ENCODE peak calls at places on chromosomes 4 and X, in four cellular contexts. T, U, K and X are unnamed samples.

GRCh38 chrX:53714580-53715335 is 28.2 kb upstream of the HUWE1 start:
- DNase-seq in T (no peak), K (peak), U (no peak), X (no peak)

GRCh38 chr4:61572160-61572559 is 372.0 kb downstream of the ADGRL3 start:
- DNase-seq in U (no peak), K (no peak), T (no peak), X (no peak)

GRCh38 chrX:120672389-120672788 is 42.5 kb upstream of the C1GALT1C1 start:
- DNase-seq in K (peak), U (no peak), T (peak), X (no peak)

GRCh38 chr4:121824950-121825349 is 1.3 kb upstream of the CCNA2 start:
- DNase-seq in U (no peak), T (no peak), K (no peak), X (no peak)

GRCh38 chr4:851701-852430 is 25.9 kb upstream of the CPLX1 start:
- DNase-seq in U (peak), T (no peak), K (no peak), X (no peak)

GRCh38 chrX:13007519-13008188 is 32.7 kb downstream of the TMSB4X start:
- DNase-seq in U (no peak), K (no peak), T (no peak), X (no peak)

GRCh38 chrX:23631136-23631535 is 36.2 kb upstream of the PRDX4 start:
- DNase-seq in U (no peak), T (no peak), K (no peak), X (no peak)

GRCh38 chrX:153063315-153063714 is 7.0 kb downstream of the PNMA3 start:
- DNase-seq in K (no peak), T (no peak), U (no peak), X (no peak)

GRCh38 chr4:10532155-10532554 is 74.9 kb upstream of the ZNF518B start:
- DNase-seq in U (no peak), T (no peak), K (no peak), X (no peak)

GRCh38 chr4:29326816-29327215 is 1393.4 kb upstream of the PCDH7 start:
- DNase-seq in K (no peak), U (no peak), T (no peak), X (no peak)

GRCh38 chrX:132292753-132293152 is 73.5 kb upstream of the RAP2C start:
- DNase-seq in K (peak), T (peak), U (no peak), X (peak)
- TF ChIP-seq CTCF in K (peak), T (peak), U (peak), X (peak)

DNA sequence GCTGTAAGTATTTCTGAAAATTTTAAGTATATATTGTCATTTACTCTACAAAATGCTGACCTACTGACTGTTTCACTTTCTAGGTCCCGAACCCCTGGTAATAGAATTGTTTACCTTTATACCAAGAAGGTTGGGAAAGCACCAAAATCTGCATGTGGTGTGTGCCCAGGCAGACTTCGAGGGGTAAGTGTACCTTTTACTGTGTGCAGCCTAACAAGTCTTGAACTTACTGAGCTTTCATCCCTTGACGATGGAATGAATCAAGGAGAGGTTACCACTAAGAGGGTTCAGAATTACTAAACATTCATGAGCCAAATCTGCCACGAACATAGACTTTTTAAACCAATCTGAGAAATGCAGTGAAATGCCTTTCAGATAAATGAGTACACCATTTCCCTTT is 1.6 kb downstream of the RPL34 start:
- DNase-seq in T (no peak), U (no peak), K (no peak), X (no peak)
- TF ChIP-seq CTCF in T (no peak), U (no peak), K (no peak), X (no peak)

DNA sequence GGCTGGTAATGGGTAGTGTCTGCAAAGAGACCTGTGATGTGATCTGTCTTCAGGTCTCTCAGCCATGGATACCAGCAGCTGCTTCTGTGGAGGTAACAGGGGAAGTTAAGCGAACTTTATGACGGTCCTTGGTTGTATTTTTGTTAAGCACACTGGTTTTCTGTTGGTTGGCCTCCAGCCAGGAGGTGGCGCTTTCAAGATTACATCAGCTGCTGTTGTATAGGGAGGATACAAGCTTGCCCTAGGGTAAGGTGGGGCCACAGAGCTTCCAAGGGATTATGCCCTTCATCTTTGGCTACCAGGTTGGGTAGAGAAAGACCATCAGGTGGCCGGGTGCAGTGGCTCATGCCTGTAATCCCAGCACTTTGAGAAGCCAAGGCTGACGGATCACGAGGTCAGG is 834.2 kb upstream of the GALNTL6 start:
- DNase-seq in K (no peak), U (no peak), T (no peak), X (no peak)
- TF ChIP-seq CTCF in K (no peak), U (no peak), T (no peak), X (no peak)

DNA sequence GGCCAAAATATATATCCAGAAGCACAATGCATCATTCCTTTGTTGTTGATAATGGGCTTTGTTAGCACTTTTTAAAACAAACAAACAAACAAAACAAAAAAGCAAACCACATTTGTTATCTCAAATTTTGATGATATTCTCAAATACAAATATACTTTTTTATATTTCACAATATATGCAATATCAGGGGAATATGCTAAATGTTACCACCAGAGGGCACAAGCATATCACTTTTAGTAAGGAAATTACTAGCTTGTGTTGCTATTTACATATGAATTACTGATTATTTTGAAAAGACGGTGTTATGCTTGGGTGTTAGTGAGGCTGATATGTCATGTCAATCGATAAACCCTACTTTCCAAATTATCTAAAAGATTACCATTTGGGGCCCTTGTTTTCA is 29.1 kb downstream of the RIPPLY1 start:
- DNase-seq in T (no peak), U (no peak), K (no peak), X (no peak)
- TF ChIP-seq CTCF in T (peak), U (peak), K (peak), X (peak)

GRCh38 chr4:112517911-112518310 is 1.9 kb upstream of the NEUROG2 start:
- DNase-seq in K (no peak), T (no peak), U (no peak), X (no peak)

GRCh38 chr4:112518675-112519074 is 2.7 kb upstream of the NEUROG2 start:
- DNase-seq in T (no peak), U (no peak), K (no peak), X (no peak)

GRCh38 chr4:112520598-112521122 is 4.7 kb upstream of the NEUROG2 start:
- DNase-seq in T (no peak), K (no peak), U (no peak), X (no peak)

GRCh38 chr4:112521123-112522116 is 5.4 kb upstream of the NEUROG2 start:
- DNase-seq in U (no peak), T (no peak), K (no peak), X (no peak)

DNA sequence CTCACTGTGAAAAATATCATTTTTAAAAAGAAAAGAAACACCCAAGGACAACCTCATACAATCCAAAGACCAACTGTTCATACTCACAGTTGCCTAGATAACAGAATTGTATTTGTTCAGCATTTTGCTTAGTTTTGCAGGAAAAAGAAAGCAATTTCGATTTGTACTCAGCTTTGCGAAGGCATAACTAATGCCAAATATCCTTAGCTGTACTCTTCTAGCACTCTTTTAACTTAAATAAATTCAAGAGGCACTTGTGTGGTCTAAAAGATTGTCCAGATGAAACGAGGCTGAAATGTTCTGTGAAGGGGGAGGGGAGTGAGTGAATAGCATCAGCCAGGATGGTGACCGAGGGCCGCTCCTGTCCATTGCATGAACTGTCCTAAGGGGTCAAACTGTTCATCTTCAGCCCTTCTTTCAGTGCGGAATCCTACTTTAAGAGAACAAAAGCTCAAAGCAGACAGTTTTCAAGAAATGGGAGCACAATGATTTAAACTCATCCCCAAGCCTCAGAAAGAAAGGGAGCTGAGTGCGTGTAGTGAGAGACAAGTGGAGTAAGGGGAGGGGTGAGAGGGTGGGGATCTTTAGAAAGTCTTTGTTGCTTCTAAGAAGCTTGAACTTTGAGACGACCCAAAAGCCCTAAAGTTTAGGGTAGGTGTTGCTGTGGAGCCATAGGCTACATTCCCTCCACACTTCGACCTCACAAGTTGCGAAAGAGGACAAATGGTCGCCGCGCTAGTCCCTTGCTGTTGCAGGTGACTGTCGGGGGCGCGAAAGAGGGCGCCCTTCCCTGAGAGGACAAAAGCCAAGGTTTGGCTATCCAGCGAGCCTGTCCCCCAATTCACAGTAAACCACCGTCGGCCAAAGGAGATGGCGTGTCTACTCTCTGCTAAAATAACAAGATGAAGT is 4.0 kb upstream of the NEUROG2 start:
- DNase-seq in K (no peak), U (peak), T (no peak), X (no peak)
- TF ChIP-seq CTCF in K (no peak), U (no peak), T (no peak), X (peak)

GRCh38 chr4:54669831-54670230 is 12.1 kb downstream of the KIT start:
- DNase-seq in T (no peak), U (no peak), K (no peak), X (no peak)
- TF ChIP-seq CTCF in T (no peak), U (no peak), K (peak), X (no peak)

GRCh38 chrX:95351089-95351488 is 1333.6 kb upstream of the DIAPH2 start:
- DNase-seq in K (no peak), U (no peak), T (no peak), X (no peak)

GRCh38 chrX:95346854-95347253 is 1337.8 kb upstream of the DIAPH2 start:
- DNase-seq in K (no peak), U (no peak), T (no peak), X (no peak)
- TF ChIP-seq CTCF in K (no peak), U (no peak), T (no peak), X (no peak)